ENCODE peak calls at places on chromosome 7, in four cellular contexts. G, S, A and B are unnamed samples.

GRCh38 chr7:134632937-134633540 is 13.6 kb upstream of the BPGM start:
- DNase-seq in G (peak), S (no peak), A (peak), B (no peak)

GRCh38 chr7:100483101-100483727 is 513 bp upstream of the NYAP1 start:
- DNase-seq in G (peak), S (no peak), A (peak), B (peak)

GRCh38 chr7:55309040-55309991 is 55.8 kb upstream of the LANCL2 start:
- DNase-seq in G (no peak), S (peak), A (no peak), B (no peak)

GRCh38 chr7:18087687-18088078 is 60.0 kb upstream of the PRPS1L1 start:
- DNase-seq in G (no peak), S (no peak), A (no peak), B (peak)

GRCh38 chr7:21256310-21256877 is 171.5 kb upstream of the SP4 start:
- DNase-seq in G (no peak), S (no peak), A (peak), B (no peak)

GRCh38 chr7:156378806-156379205 is 261.8 kb upstream of the RNF32 start:
- DNase-seq in G (no peak), S (no peak), A (no peak), B (no peak)

GRCh38 chr7:84904561-84904960 is 282.3 kb downstream of the SEMA3D start:
- DNase-seq in G (no peak), S (no peak), A (no peak), B (no peak)

GRCh38 chr7:28408974-28409715 is 3.2 kb upstream of the CREB5 start:
- DNase-seq in G (peak), S (no peak), A (peak), B (peak)

GRCh38 chr7:40234046-40234445 is 99.2 kb downstream of the SUGCT start:
- DNase-seq in G (no peak), S (no peak), A (no peak), B (no peak)

GRCh38 chr7:96219382-96220130 is 102.3 kb downstream of the SLC25A13 start:
- DNase-seq in G (no peak), S (no peak), A (no peak), B (no peak)
- TF ChIP-seq ATF2 in G (no peak), S (no peak), A (no peak), B (no peak)

DNA sequence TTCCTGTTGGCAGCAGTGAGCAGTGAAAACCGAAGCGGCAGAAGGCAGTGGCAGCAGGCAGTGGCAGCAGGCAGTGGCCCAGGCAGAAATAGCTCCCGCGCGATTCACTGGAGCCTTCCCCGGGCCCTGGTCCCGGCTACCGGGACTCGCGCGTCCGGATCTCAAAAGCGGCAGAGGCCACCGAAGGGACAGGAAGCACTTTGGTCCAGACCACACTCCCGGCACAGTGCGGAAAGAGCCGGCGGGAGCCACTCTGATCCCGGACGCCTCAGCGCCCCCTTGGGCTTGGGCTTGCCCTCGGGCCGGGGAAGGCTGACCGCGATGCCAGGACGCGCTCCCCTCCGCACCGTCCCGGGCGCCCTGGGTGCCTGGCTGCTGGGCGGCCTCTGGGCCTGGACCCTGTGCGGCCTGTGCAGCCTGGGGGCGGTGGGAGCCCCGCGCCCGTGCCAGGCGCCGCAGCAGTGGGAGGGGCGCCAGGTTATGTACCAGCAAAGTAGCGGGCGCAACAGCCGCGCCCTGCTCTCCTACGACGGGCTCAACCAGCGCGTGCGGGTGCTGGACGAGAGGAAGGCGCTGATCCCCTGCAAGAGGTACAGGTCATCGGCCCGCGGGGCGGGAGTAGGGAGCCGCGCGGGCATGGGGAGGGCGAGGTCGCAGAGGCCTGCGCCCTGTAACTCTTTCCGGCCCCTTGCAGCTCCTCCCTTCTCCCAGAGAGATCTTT is at the start of gene EPDR1:
- DNase-seq in G (no peak), S (no peak), A (peak), B (peak)
- TF ChIP-seq TCF7 in G (no peak), S (no peak), A (no peak), B (peak)

DNA sequence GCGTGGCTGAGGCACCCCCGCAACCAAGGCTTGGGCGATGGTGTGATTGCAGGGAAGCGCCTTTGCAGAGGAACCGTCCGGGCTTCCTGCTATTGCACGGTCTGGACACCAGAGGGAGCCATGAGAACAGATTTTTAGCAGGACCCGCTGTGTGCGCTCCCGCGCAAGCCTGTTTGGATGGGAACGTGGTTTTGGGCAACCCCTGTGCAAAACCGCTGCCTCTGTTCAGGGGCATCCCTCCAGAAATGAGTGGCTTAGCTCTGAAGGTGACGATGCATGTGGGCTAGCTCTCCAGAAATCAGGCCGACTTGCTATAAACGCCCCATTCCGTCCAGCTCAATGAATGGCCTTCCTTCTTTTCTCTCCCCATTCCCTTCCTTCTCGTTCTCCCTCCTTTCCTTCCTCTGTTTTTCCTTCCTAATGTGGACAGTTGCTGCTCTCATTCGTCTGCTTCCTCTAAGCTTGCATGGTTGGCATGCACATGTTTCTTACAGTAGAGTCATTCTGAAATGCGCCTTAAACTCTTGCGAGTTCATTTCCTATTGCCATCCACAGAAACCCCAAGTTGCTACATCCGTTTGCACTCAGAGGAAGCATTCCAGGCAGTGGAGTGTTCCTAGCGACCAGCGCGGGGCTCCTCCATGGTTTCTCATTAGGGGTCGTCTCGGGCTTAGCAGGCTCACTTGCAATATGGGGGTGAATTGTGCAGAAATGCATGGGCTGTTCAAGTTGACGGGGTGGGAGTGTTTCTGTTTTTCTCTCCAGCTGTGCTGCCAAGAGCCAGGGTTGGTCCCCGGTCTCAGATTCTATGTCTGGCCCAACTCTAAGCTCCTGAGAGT is 302.5 kb upstream of the GALNT17 start:
- DNase-seq in G (peak), S (no peak), A (peak), B (peak)
- TF ChIP-seq ATF2 in G (no peak), S (no peak), A (no peak), B (no peak)

GRCh38 chr7:7718461-7718860 is at the start of gene RPA3:
- DNase-seq in G (no peak), S (no peak), A (no peak), B (no peak)

GRCh38 chr7:7719235-7719634 is 828 bp upstream of the RPA3 start:
- DNase-seq in G (no peak), S (peak), A (peak), B (no peak)

GRCh38 chr7:7720750-7721621 is 2.6 kb upstream of the RPA3 start:
- DNase-seq in G (no peak), S (peak), A (no peak), B (no peak)

GRCh38 chr7:7720193-7720592 is 1.8 kb upstream of the RPA3 start:
- DNase-seq in G (no peak), S (no peak), A (no peak), B (no peak)
- TF ChIP-seq TCF7 in G (no peak), S (no peak), A (no peak), B (no peak)

DNA sequence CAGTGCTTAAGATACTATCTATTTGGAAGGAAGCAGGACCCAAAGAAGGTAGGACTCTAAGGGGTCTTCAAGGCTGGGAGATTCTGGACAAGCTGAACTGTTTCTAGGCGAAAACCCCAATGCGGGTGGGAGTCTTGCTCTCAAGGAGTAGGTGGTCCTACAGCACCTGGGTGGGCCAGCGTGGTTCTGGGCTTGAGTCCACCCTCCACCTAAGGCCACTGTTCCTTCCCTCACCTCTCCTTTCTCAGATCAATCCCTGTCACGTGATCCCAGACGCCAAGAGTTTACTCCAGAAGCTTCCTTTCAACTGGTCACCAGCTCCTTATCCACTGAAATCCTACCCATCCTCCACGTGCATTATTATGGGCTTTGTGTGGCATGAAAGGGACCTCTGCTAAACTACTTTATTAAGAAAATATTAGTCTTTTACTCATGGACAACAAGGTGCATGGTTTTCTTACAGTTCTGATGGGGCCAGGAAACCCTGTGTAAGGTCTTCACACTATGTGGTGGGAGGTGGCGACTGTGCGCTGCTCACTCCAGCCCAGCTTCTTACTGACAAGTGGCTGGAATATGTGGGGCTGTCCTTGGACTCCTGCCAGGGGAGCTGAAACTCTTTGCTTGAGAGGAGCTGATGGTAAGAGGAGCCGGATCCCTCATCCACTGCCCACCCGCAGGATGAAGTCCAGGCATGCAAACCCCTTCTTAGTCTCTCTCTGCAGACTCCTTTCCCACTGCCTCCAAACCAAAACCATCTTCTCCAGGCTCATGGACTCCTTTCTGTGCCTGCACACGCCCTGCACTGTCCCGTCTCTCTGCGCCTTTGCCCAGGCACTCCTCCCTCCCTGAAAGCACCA is 1.6 kb downstream of the ZNF746 start:
- DNase-seq in G (peak), S (no peak), A (peak), B (no peak)
- TF ChIP-seq ATF2 in G (no peak), S (no peak), A (no peak), B (no peak)

GRCh38 chr7:90119178-90119971 is 34.9 kb upstream of the STEAP1 start:
- DNase-seq in G (no peak), S (no peak), A (no peak), B (peak)
- TF ChIP-seq TCF7 in G (no peak), S (no peak), A (no peak), B (peak)